ENCODE peak calls at places on chromosomes 7 and 10, in four cellular contexts. C, H, E and B are unnamed samples. For H3K27me3, the result is how much of the 10 kb centered on the place peaks cover.

GRCh38 chr7:2128601-2129375 is 104.0 kb downstream of the MAD1L1 start:
- DNase-seq in C (no peak), H (no peak), E (no peak), B (no peak)

GRCh38 chr7:154699421-154699820 is 303.5 kb downstream of the PAXIP1 start:
- DNase-seq in C (no peak), H (no peak), E (no peak), B (no peak)

GRCh38 chr7:37915438-37915837 is 1.2 kb downstream of the SFRP4 start:
- DNase-seq in C (no peak), E (no peak), H (no peak), B (no peak)

GRCh38 chr10:77274046-77274795 is 363.4 kb downstream of the KCNMA1 start:
- DNase-seq in E (no peak), C (peak), H (no peak), B (no peak)

GRCh38 chr10:15836797-15837196 is 23.5 kb downstream of the MINDY3 start:
- DNase-seq in C (no peak), E (no peak), H (no peak), B (no peak)

GRCh38 chr10:6516877-6517276 is 63.2 kb downstream of the PRKCQ start:
- DNase-seq in H (no peak), C (no peak), E (no peak), B (no peak)

GRCh38 chr10:125343118-125343752 is 182.9 kb upstream of the CTBP2 start:
- DNase-seq in E (peak), C (no peak), H (peak), B (no peak)

GRCh38 chr7:99827040-99827778 is 604 bp upstream of the CYP3A43 start:
- DNase-seq in H (no peak), C (no peak), E (no peak), B (no peak)

GRCh38 chr10:104445359-104445758 is 91.7 kb downstream of the CFAP58 start:
- DNase-seq in E (no peak), H (no peak), C (peak), B (no peak)

DNA sequence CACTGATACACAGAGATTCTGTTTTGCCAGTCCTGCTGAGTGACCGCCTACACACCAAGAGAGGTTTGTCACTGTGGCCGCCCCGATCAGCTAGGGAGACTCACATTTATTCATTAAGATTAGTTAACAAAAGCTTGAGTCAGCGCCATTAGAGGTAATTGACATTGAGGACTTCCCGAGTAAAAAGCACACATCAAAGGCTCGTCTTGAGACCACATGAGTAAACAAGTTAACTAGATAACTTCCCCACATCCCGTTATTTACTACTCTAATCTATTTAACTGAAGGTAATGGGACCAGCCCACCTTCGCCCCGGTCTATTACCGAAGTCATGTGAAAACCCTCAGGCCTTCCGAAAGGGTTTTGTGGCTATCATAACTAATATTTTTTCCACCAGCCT is 23.0 kb downstream of the SRRM3 start:
- DNase-seq in H (no peak), C (no peak), E (no peak), B (no peak)
- H3K27me3 ChIP-seq in H (under half), C (under half), E (under half), B (under half)

DNA sequence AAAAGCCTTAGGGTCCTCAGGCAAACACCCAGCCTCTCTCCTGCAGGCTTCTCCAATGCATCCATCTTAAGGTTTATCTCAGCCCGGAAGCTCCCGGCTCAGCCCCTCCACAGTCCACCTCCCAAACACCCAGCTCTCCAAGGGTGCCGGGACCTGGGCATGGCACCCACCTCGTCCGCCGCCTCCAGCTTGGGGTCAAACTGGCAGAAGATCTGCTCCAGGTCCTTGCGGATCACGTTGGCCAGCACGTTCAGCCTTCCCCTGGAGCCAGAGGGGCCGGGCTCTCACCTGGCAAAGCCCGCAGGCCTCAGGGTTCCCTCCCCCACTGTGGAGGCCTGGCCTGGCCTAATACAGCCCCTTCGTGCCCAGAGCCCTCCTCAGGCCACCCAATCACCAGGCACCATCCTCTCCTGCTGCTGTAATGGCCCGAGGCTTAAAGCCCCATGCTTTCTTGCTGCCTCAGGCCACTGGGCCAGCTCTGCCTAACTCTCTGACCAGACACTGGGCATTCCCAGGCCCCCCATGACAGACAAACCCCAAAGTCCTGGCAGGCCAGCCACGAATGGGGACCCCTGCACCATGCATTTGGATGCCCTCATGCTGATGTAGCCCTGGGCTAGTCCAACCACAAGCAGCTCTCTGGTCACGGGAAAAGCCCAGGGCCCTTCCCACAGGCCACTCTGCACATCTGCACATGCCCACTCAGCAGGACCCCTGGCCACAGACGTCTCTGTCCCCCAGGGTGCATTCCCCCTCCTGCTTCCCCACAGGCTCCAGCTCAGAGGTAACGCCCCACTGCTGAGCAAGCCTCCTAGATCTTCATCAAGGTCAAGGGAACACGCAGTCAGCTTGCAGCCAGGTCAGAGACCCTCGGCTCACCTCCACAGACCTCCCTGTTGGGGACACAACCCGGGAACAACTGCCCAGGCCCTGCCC is 12.3 kb downstream of the OGDHL start:
- DNase-seq in E (no peak), H (no peak), C (no peak), B (peak)
- H3K27me3 ChIP-seq in E (under half), H (under half), C (under half), B (under half)

GRCh38 chr10:10542368-10542961 is 475.2 kb upstream of the CELF2 start:
- DNase-seq in E (no peak), H (no peak), C (no peak), B (peak)
- H3K27me3 ChIP-seq in E (under half), H (under half), C (under half), B (under half)

GRCh38 chr10:71082930-71083329 is 129.4 kb upstream of the UNC5B start:
- DNase-seq in C (no peak), H (no peak), E (no peak), B (peak)
- H3K27me3 ChIP-seq in C (under half), H (under half), E (under half), B (under half)

DNA sequence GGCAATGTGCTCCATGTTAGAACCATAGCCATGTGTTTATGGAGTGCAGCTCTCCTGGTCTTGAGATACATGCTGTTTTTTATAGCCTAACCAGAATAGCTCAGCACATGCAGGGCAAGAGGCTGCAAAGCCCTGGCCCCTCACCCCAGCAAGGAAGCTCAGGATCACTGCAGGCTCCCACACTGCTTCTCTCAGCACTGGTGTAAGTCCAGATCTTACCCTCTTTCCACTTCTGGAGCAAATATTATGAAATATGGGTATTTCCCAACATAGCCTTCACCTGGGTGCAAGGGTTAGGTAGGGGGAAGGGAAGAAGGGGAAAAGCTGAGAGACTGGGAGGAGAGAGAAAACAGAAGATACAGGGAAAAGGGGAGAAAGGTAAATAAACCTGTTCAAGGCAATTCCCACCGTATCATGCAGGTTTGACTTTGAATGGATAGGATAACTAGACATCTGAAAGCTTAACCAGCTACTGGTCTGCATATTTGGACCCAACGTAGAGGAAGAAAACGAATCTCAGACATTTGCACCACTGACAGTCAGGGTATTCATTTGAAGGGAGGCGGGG is 19.7 kb downstream of the SKIDA1 start:
- DNase-seq in C (no peak), H (no peak), E (no peak), B (no peak)
- H3K27me3 ChIP-seq in C (under half), H (under half), E (under half), B (under half)